ENCODE peak calls at places on chromosomes 4 and X, in five cellular contexts. One of them, this sample, is unnamed.

GRCh38 chr4:52511825-52512224 is 147.3 kb downstream of the USP46 start:
- DNase-seq in activated CD4-positive, alpha-beta memory T cell treated with anti-CD3 and anti-CD28 coated beads, Interleukin-2, amount 10 ng/mL, durations not matched to agents 7 days and 5 days: no peak
- DNase-seq in GM23248: no peak
- DNase-seq in iPS DF 6.9: no peak
- DNase-seq in WTC11: no peak
- DNase-seq in this sample: no peak

GRCh38 chr4:115234405-115235093 is 121.1 kb upstream of the NDST4 start:
- DNase-seq in WTC11: no peak
- DNase-seq in GM23248: peak; percentile 22
- DNase-seq in activated CD4-positive, alpha-beta memory T cell treated with anti-CD3 and anti-CD28 coated beads, Interleukin-2, amount 10 ng/mL, durations not matched to agents 7 days and 5 days: no peak
- DNase-seq in iPS DF 6.9: no peak
- DNase-seq in this sample: no peak

GRCh38 chrX:40945366-40945713 is 139.9 kb upstream of the USP9X start:
- DNase-seq in GM23248: peak; percentile 81
- DNase-seq in activated CD4-positive, alpha-beta memory T cell treated with anti-CD3 and anti-CD28 coated beads, Interleukin-2, amount 10 ng/mL, durations not matched to agents 7 days and 5 days: no peak
- DNase-seq in iPS DF 6.9: no peak
- DNase-seq in WTC11: no peak
- DNase-seq in this sample: peak; percentile 8

GRCh38 chr4:3387943-3388348 is 53.8 kb upstream of the HGFAC start:
- DNase-seq in activated CD4-positive, alpha-beta memory T cell treated with anti-CD3 and anti-CD28 coated beads, Interleukin-2, amount 10 ng/mL, durations not matched to agents 7 days and 5 days: no peak
- DNase-seq in GM23248: peak; percentile 76
- DNase-seq in iPS DF 6.9: no peak
- DNase-seq in WTC11: no peak
- DNase-seq in this sample: peak; percentile 73

GRCh38 chrX:54063361-54063760 is 19.1 kb upstream of the PHF8 start:
- DNase-seq in GM23248: peak; percentile 6
- DNase-seq in iPS DF 6.9: no peak
- DNase-seq in WTC11: no peak
- DNase-seq in activated CD4-positive, alpha-beta memory T cell treated with anti-CD3 and anti-CD28 coated beads, Interleukin-2, amount 10 ng/mL, durations not matched to agents 7 days and 5 days: no peak
- DNase-seq in this sample: no peak

GRCh38 chrX:41333744-41333993 is 293 bp upstream of the DDX3X start:
- DNase-seq in activated CD4-positive, alpha-beta memory T cell treated with anti-CD3 and anti-CD28 coated beads, Interleukin-2, amount 10 ng/mL, durations not matched to agents 7 days and 5 days: no peak
- DNase-seq in GM23248: peak; percentile 86
- DNase-seq in WTC11: no peak
- DNase-seq in iPS DF 6.9: no peak
- DNase-seq in this sample: no peak

GRCh38 chr4:80184053-80184790 is 13.1 kb upstream of the PRDM8 start:
- DNase-seq in activated CD4-positive, alpha-beta memory T cell treated with anti-CD3 and anti-CD28 coated beads, Interleukin-2, amount 10 ng/mL, durations not matched to agents 7 days and 5 days: peak; percentile 95
- DNase-seq in WTC11: peak; percentile 96
- DNase-seq in GM23248: peak; percentile 93
- DNase-seq in iPS DF 6.9: no peak
- DNase-seq in this sample: peak; percentile 85

GRCh38 chr4:41880022-41880837 is 55.0 kb upstream of the TMEM33 start:
- DNase-seq in iPS DF 6.9: no peak
- DNase-seq in GM23248: no peak
- DNase-seq in WTC11: peak; percentile 27
- DNase-seq in activated CD4-positive, alpha-beta memory T cell treated with anti-CD3 and anti-CD28 coated beads, Interleukin-2, amount 10 ng/mL, durations not matched to agents 7 days and 5 days: no peak
- DNase-seq in this sample: no peak

GRCh38 chrX:150216716-150217115 is 146.4 kb upstream of the MAMLD1 start:
- DNase-seq in activated CD4-positive, alpha-beta memory T cell treated with anti-CD3 and anti-CD28 coated beads, Interleukin-2, amount 10 ng/mL, durations not matched to agents 7 days and 5 days: no peak
- DNase-seq in WTC11: no peak
- DNase-seq in iPS DF 6.9: no peak
- DNase-seq in GM23248: no peak
- DNase-seq in this sample: no peak

GRCh38 chrX:138026211-138026610 is 460.3 kb downstream of the ZIC3 start:
- DNase-seq in activated CD4-positive, alpha-beta memory T cell treated with anti-CD3 and anti-CD28 coated beads, Interleukin-2, amount 10 ng/mL, durations not matched to agents 7 days and 5 days: no peak
- DNase-seq in WTC11: no peak
- DNase-seq in iPS DF 6.9: no peak
- DNase-seq in GM23248: peak; percentile 24
- DNase-seq in this sample: no peak

GRCh38 chrX:49186125-49187027 is at the start of gene PRICKLE3:
- DNase-seq in WTC11: peak; percentile 82
- DNase-seq in GM23248: peak; percentile 77
- DNase-seq in iPS DF 6.9: no peak
- DNase-seq in activated CD4-positive, alpha-beta memory T cell treated with anti-CD3 and anti-CD28 coated beads, Interleukin-2, amount 10 ng/mL, durations not matched to agents 7 days and 5 days: peak; percentile 80
- DNase-seq in this sample: peak; percentile 80

GRCh38 chrX:69320116-69320515 is 154.9 kb upstream of the PJA1 start:
- DNase-seq in activated CD4-positive, alpha-beta memory T cell treated with anti-CD3 and anti-CD28 coated beads, Interleukin-2, amount 10 ng/mL, durations not matched to agents 7 days and 5 days: no peak
- DNase-seq in GM23248: no peak
- DNase-seq in WTC11: no peak
- DNase-seq in iPS DF 6.9: no peak
- DNase-seq in this sample: no peak

GRCh38 chrX:141638601-141639000 is 49.1 kb downstream of the SPANXA2 start:
- DNase-seq in WTC11: no peak
- DNase-seq in activated CD4-positive, alpha-beta memory T cell treated with anti-CD3 and anti-CD28 coated beads, Interleukin-2, amount 10 ng/mL, durations not matched to agents 7 days and 5 days: no peak
- DNase-seq in iPS DF 6.9: no peak
- DNase-seq in GM23248: no peak
- DNase-seq in this sample: peak; percentile 38

GRCh38 chr4:18976884-18977283 is 955.3 kb upstream of the LCORL start:
- DNase-seq in iPS DF 6.9: no peak
- DNase-seq in activated CD4-positive, alpha-beta memory T cell treated with anti-CD3 and anti-CD28 coated beads, Interleukin-2, amount 10 ng/mL, durations not matched to agents 7 days and 5 days: no peak
- DNase-seq in WTC11: no peak
- DNase-seq in GM23248: no peak
- DNase-seq in this sample: no peak

GRCh38 chr4:86579941-86580340 is 14.2 kb upstream of the PTPN13 start:
- DNase-seq in activated CD4-positive, alpha-beta memory T cell treated with anti-CD3 and anti-CD28 coated beads, Interleukin-2, amount 10 ng/mL, durations not matched to agents 7 days and 5 days: no peak
- DNase-seq in GM23248: no peak
- DNase-seq in WTC11: no peak
- DNase-seq in iPS DF 6.9: no peak
- DNase-seq in this sample: no peak

GRCh38 chr4:155496294-155496626 is 119.5 kb upstream of the MAP9 start:
- DNase-seq in WTC11: no peak
- DNase-seq in activated CD4-positive, alpha-beta memory T cell treated with anti-CD3 and anti-CD28 coated beads, Interleukin-2, amount 10 ng/mL, durations not matched to agents 7 days and 5 days: no peak
- DNase-seq in iPS DF 6.9: no peak
- DNase-seq in GM23248: no peak
- DNase-seq in this sample: peak; percentile 34

GRCh38 chr4:304987-305680 is at the start of gene ZNF732:
- DNase-seq in activated CD4-positive, alpha-beta memory T cell treated with anti-CD3 and anti-CD28 coated beads, Interleukin-2, amount 10 ng/mL, durations not matched to agents 7 days and 5 days: no peak
- DNase-seq in GM23248: peak; percentile 84
- DNase-seq in WTC11: peak; percentile 89
- DNase-seq in iPS DF 6.9: peak; percentile 93
- DNase-seq in this sample: peak; percentile 77

GRCh38 chr4:36269116-36269515 is 12.3 kb upstream of the DTHD1 start:
- DNase-seq in activated CD4-positive, alpha-beta memory T cell treated with anti-CD3 and anti-CD28 coated beads, Interleukin-2, amount 10 ng/mL, durations not matched to agents 7 days and 5 days: no peak
- DNase-seq in GM23248: no peak
- DNase-seq in WTC11: no peak
- DNase-seq in iPS DF 6.9: no peak
- DNase-seq in this sample: no peak

GRCh38 chr4:74838746-74839370 is 44.5 kb upstream of the BTC start:
- DNase-seq in iPS DF 6.9: no peak
- DNase-seq in activated CD4-positive, alpha-beta memory T cell treated with anti-CD3 and anti-CD28 coated beads, Interleukin-2, amount 10 ng/mL, durations not matched to agents 7 days and 5 days: no peak
- DNase-seq in WTC11: no peak
- DNase-seq in GM23248: peak; percentile 68
- DNase-seq in this sample: peak; percentile 46

GRCh38 chr4:61202100-61202637 is 2.0 kb downstream of the ADGRL3 start:
- DNase-seq in activated CD4-positive, alpha-beta memory T cell treated with anti-CD3 and anti-CD28 coated beads, Interleukin-2, amount 10 ng/mL, durations not matched to agents 7 days and 5 days: no peak
- DNase-seq in GM23248: no peak
- DNase-seq in WTC11: peak; percentile 49
- DNase-seq in iPS DF 6.9: no peak
- DNase-seq in this sample: peak; percentile 45

GRCh38 chr4:120005091-120005490 is 61.6 kb downstream of the MAD2L1 start:
- DNase-seq in iPS DF 6.9: no peak
- DNase-seq in WTC11: no peak
- DNase-seq in activated CD4-positive, alpha-beta memory T cell treated with anti-CD3 and anti-CD28 coated beads, Interleukin-2, amount 10 ng/mL, durations not matched to agents 7 days and 5 days: no peak
- DNase-seq in GM23248: peak; percentile 52
- DNase-seq in this sample: no peak

GRCh38 chr4:111174331-111174730 is 551.5 kb upstream of the PITX2 start:
- DNase-seq in GM23248: peak; percentile 26
- DNase-seq in WTC11: no peak
- DNase-seq in iPS DF 6.9: no peak
- DNase-seq in activated CD4-positive, alpha-beta memory T cell treated with anti-CD3 and anti-CD28 coated beads, Interleukin-2, amount 10 ng/mL, durations not matched to agents 7 days and 5 days: no peak
- DNase-seq in this sample: no peak

GRCh38 chr4:173538148-173538902 is 8.3 kb upstream of the HAND2 start:
- DNase-seq in iPS DF 6.9: no peak
- DNase-seq in activated CD4-positive, alpha-beta memory T cell treated with anti-CD3 and anti-CD28 coated beads, Interleukin-2, amount 10 ng/mL, durations not matched to agents 7 days and 5 days: no peak
- DNase-seq in GM23248: peak; percentile 70
- DNase-seq in WTC11: peak; percentile 49
- DNase-seq in this sample: no peak

GRCh38 chr4:76644831-76645485 is 209.9 kb downstream of the SHROOM3 start:
- DNase-seq in iPS DF 6.9: no peak
- DNase-seq in activated CD4-positive, alpha-beta memory T cell treated with anti-CD3 and anti-CD28 coated beads, Interleukin-2, amount 10 ng/mL, durations not matched to agents 7 days and 5 days: no peak
- DNase-seq in GM23248: no peak
- DNase-seq in WTC11: no peak
- DNase-seq in this sample: no peak

GRCh38 chrX:3788494-3789233 is 75.2 kb upstream of the PRKX start:
- DNase-seq in iPS DF 6.9: no peak
- DNase-seq in activated CD4-positive, alpha-beta memory T cell treated with anti-CD3 and anti-CD28 coated beads, Interleukin-2, amount 10 ng/mL, durations not matched to agents 7 days and 5 days: peak; percentile 17
- DNase-seq in GM23248: no peak
- DNase-seq in WTC11: peak; percentile 22
- DNase-seq in this sample: no peak

GRCh38 chrX:97538745-97539144 is 655.0 kb downstream of the RPA4 start:
- DNase-seq in WTC11: no peak
- DNase-seq in activated CD4-positive, alpha-beta memory T cell treated with anti-CD3 and anti-CD28 coated beads, Interleukin-2, amount 10 ng/mL, durations not matched to agents 7 days and 5 days: no peak
- DNase-seq in GM23248: no peak
- DNase-seq in iPS DF 6.9: no peak
- DNase-seq in this sample: no peak

GRCh38 chr4:159770969-159771368 is 668.1 kb downstream of the RAPGEF2 start:
- DNase-seq in iPS DF 6.9: no peak
- DNase-seq in GM23248: no peak
- DNase-seq in activated CD4-positive, alpha-beta memory T cell treated with anti-CD3 and anti-CD28 coated beads, Interleukin-2, amount 10 ng/mL, durations not matched to agents 7 days and 5 days: no peak
- DNase-seq in WTC11: no peak
- DNase-seq in this sample: no peak

GRCh38 chr4:87543835-87544461 is 14.8 kb upstream of the SPARCL1 start:
- DNase-seq in iPS DF 6.9: peak; percentile 29
- DNase-seq in GM23248: peak; percentile 76
- DNase-seq in activated CD4-positive, alpha-beta memory T cell treated with anti-CD3 and anti-CD28 coated beads, Interleukin-2, amount 10 ng/mL, durations not matched to agents 7 days and 5 days: no peak
- DNase-seq in WTC11: peak; percentile 23
- DNase-seq in this sample: no peak

GRCh38 chrX:13533726-13534125 is 35.7 kb upstream of the EGFL6 start:
- DNase-seq in GM23248: peak; percentile 69
- DNase-seq in activated CD4-positive, alpha-beta memory T cell treated with anti-CD3 and anti-CD28 coated beads, Interleukin-2, amount 10 ng/mL, durations not matched to agents 7 days and 5 days: no peak
- DNase-seq in WTC11: no peak
- DNase-seq in iPS DF 6.9: no peak
- DNase-seq in this sample: no peak

GRCh38 chrX:154517101-154517781 is 1.2 kb upstream of the FAM3A start:
- DNase-seq in iPS DF 6.9: no peak
- DNase-seq in GM23248: no peak
- DNase-seq in WTC11: peak; percentile 27
- DNase-seq in activated CD4-positive, alpha-beta memory T cell treated with anti-CD3 and anti-CD28 coated beads, Interleukin-2, amount 10 ng/mL, durations not matched to agents 7 days and 5 days: no peak
- DNase-seq in this sample: peak; percentile 8

GRCh38 chr4:62028758-62029157 is 828.6 kb downstream of the ADGRL3 start:
- DNase-seq in activated CD4-positive, alpha-beta memory T cell treated with anti-CD3 and anti-CD28 coated beads, Interleukin-2, amount 10 ng/mL, durations not matched to agents 7 days and 5 days: no peak
- DNase-seq in iPS DF 6.9: no peak
- DNase-seq in WTC11: no peak
- DNase-seq in GM23248: no peak
- DNase-seq in this sample: no peak

GRCh38 chrX:17888421-17888820 is 27.3 kb upstream of the RAI2 start:
- DNase-seq in activated CD4-positive, alpha-beta memory T cell treated with anti-CD3 and anti-CD28 coated beads, Interleukin-2, amount 10 ng/mL, durations not matched to agents 7 days and 5 days: no peak
- DNase-seq in iPS DF 6.9: no peak
- DNase-seq in WTC11: no peak
- DNase-seq in GM23248: no peak
- DNase-seq in this sample: no peak

GRCh38 chrX:31201503-31201902 is 129.7 kb upstream of the FTHL17 start:
- DNase-seq in iPS DF 6.9: no peak
- DNase-seq in activated CD4-positive, alpha-beta memory T cell treated with anti-CD3 and anti-CD28 coated beads, Interleukin-2, amount 10 ng/mL, durations not matched to agents 7 days and 5 days: no peak
- DNase-seq in WTC11: no peak
- DNase-seq in GM23248: no peak
- DNase-seq in this sample: no peak

This sample was measured in head of caudate nucleus.